ENCODE peak calls at places on chromosome 15, in ten cellular contexts. N is uterus, H is body of pancreas, G is ovary, B is Peyer's patch, Z is esophagus squamous epithelium, Q is heart left ventricle, W is stomach, V is adrenal gland, Y is K562. U is an unnamed sample. For H3K4me1, the result is how much of the 10 kb centered on the place peaks cover.

GRCh38 chr15:55234104-55234799 is 37.5 kb upstream of the RSL24D1 start:
- DNase-seq in N (no peak), H (no peak), G (no peak), B (no peak), Z (no peak), Q (no peak), W (no peak), V (no peak), Y (no peak), U (no peak)

GRCh38 chr15:75043509-75044257 is 20.3 kb downstream of the PPCDC start:
- DNase-seq in N (peak), H (peak), G (peak), B (peak), Z (peak), Q (peak), W (peak), V (peak), Y (peak), U (peak)

GRCh38 chr15:82810863-82811421 is 1.5 kb downstream of the WHAMM start:
- DNase-seq in N (no peak), H (no peak), G (no peak), B (no peak), Z (no peak), Q (no peak), W (no peak), V (no peak), Y (no peak), U (no peak)

GRCh38 chr15:28933710-28934445 is 48.1 kb downstream of the APBA2 start:
- DNase-seq in N (no peak), H (no peak), G (no peak), B (no peak), Z (no peak), Q (no peak), W (no peak), V (no peak), Y (peak), U (no peak)

GRCh38 chr15:22918056-22918455 is 62.1 kb downstream of the CYFIP1 start:
- DNase-seq in N (no peak), H (no peak), G (no peak), B (no peak), Z (no peak), Q (no peak), W (no peak), V (no peak), Y (no peak), U (no peak)

GRCh38 chr15:48939686-48940085 is 24.0 kb downstream of the SHC4 start:
- DNase-seq in N (no peak), H (no peak), G (no peak), B (no peak), Z (no peak), Q (no peak), W (no peak), V (peak), Y (no peak), U (no peak)

GRCh38 chr15:69478259-69478687 is 25.7 kb downstream of the RPLP1 start:
- DNase-seq in N (peak), H (peak), G (peak), B (no peak), Z (no peak), Q (peak), W (peak), V (peak), Y (peak), U (no peak)

GRCh38 chr15:85404922-85405293 is 24.5 kb downstream of the AKAP13 start:
- DNase-seq in N (no peak), H (no peak), G (no peak), B (no peak), Z (no peak), Q (no peak), W (no peak), V (no peak), Y (no peak), U (no peak)

GRCh38 chr15:80031841-80032240 is 27.6 kb upstream of the ZFAND6 start:
- DNase-seq in N (no peak), H (no peak), G (no peak), B (no peak), Z (no peak), Q (peak), W (no peak), V (no peak), Y (no peak), U (no peak)

DNA sequence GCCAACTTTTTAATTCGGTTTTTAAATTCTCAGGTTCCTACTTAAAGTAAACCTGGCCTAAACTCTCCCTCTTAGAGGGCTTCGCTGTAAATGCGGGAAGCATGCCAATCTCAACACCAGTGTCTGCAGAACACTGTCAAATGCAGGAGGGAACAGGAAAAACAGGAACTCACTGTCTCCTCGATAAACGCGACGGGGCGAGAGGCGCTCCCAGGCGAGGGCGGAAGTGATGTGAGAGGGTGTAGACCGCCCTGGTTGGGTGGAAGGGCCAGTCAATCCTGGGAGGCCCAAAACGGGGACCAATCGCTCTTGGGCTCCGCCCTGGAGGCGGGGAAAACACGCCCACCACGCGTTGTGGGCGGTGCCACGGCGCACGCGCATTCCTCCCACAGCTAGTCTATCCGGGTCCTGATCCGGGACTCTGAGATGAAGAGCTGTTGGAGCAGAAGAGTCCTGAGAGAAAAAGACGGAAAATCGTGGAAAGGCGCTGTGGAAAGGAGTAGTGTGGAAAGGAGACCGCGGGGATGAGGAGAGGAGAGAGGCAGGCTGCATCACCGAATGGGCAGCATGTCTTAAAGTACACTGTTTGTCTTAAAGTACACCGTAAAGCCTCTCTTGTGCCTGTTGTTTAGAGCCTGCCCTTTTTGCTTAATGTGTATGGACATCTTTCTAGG is 27.1 kb downstream of the SLC28A2 start:
- DNase-seq in N (peak), H (peak), G (peak), B (peak), Z (peak), Q (peak), W (peak), V (peak), Y (peak), U (peak)
- TF ChIP-seq POLR2A in N (peak), H (peak), G (peak), B (peak), Z (peak), Q (peak), W (no peak), V (peak), Y (peak), U (peak)

GRCh38 chr15:63599401-63600000 is 2.3 kb downstream of the FBXL22 start:
- DNase-seq in N (peak), H (peak), G (peak), B (peak), Z (peak), Q (peak), W (peak), V (peak), Y (no peak), U (peak)

GRCh38 chr15:63601727-63602185 is 4.6 kb downstream of the FBXL22 start:
- DNase-seq in N (no peak), H (peak), G (no peak), B (peak), Z (no peak), Q (no peak), W (no peak), V (no peak), Y (no peak), U (peak)

GRCh38 chr15:63601026-63601726 is 4.0 kb downstream of the FBXL22 start:
- DNase-seq in N (no peak), H (peak), G (no peak), B (peak), Z (no peak), Q (peak), W (no peak), V (peak), Y (no peak), U (peak)

GRCh38 chr15:63600001-63600645 is 2.9 kb downstream of the FBXL22 start:
- DNase-seq in N (no peak), H (peak), G (peak), B (no peak), Z (no peak), Q (peak), W (no peak), V (peak), Y (no peak), U (no peak)

GRCh38 chr15:63600646-63601025 is 3.4 kb downstream of the FBXL22 start:
- DNase-seq in N (peak), H (peak), G (peak), B (peak), Z (peak), Q (peak), W (peak), V (peak), Y (no peak), U (peak)
- H3K4me1 ChIP-seq in N (under half), H (under half), G (under half), B (under half), Z (under half), Q (under half), W (under half), V (under half), Y (under half), U (half or more)

GRCh38 chr15:39920510-39921273 is 626 bp upstream of the GPR176 start:
- DNase-seq in N (peak), H (peak), G (peak), B (peak), Z (peak), Q (peak), W (peak), V (peak), Y (peak), U (no peak)
- TF ChIP-seq POLR2A in N (peak), H (peak), G (peak), B (peak), Z (peak), Q (peak), W (no peak), V (peak), Y (peak), U (no peak)

DNA sequence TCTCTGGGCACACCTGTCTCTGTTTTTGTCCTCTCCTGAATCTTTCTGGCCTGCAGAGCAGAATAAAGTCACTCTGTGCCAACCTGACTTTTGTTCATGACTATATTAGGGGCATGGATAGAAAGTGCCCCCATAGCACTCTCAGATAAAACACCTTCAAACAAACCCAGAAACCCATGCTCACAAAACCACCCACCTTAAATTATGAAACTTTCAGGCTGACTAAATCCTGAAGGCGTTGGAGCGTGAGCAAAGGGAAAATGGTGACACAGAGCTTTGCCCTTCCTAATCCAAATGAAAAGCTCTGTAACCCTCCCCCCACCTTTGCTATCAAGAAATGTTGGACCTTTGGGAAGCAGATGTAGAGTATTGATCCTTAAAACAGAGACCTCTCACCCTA is 138.9 kb downstream of the IGF1R start:
- DNase-seq in N (no peak), H (no peak), G (no peak), B (no peak), Z (no peak), Q (no peak), W (no peak), V (no peak), Y (no peak), U (no peak)
- H3K4me1 ChIP-seq in N (under half), H (half or more), G (under half), B (under half), Z (under half), Q (under half), W (under half), V (under half), Y (under half), U (under half)

DNA sequence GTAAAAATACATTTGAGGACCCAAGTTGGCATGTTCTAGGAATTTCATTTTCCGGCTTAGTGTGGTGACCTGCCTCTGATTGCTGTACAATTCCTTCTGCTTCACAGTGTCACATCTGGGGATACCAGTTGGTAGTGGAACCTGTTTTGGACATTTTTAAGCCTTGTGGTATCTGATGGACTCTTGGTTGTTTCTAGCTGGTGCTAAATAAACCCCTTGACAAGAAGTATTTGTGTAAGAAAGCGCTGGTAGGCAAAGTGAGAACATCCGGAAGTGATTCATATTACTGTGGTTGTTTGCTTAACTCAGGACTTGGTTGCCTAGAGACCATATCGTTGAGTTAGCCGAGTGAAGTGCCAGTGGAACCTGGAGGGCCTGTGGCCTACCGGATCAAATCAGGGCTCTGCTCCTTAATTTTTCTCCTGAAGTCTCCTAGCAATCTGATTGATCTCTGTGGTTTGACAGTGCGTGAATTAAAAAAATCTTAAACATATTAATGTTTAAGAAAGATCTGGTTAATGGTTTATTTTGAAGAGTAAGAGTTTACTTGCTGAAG is 12.8 kb downstream of the IQGAP1 start:
- DNase-seq in N (peak), H (peak), G (peak), B (peak), Z (peak), Q (peak), W (peak), V (peak), Y (peak), U (no peak)
- TF ChIP-seq POLR2A in N (peak), H (no peak), G (no peak), B (peak), Z (no peak), Q (peak), W (no peak), V (no peak), Y (no peak), U (no peak)

GRCh38 chr15:100722551-100723322 is 120.3 kb downstream of the ASB7 start:
- DNase-seq in N (no peak), H (no peak), G (no peak), B (no peak), Z (no peak), Q (no peak), W (no peak), V (no peak), Y (no peak), U (peak)

GRCh38 chr15:100726070-100726420 is 123.7 kb downstream of the ASB7 start:
- DNase-seq in N (no peak), H (no peak), G (no peak), B (no peak), Z (no peak), Q (no peak), W (no peak), V (no peak), Y (no peak), U (no peak)

GRCh38 chr15:100725121-100726069 is 123.0 kb downstream of the ASB7 start:
- DNase-seq in N (peak), H (no peak), G (no peak), B (no peak), Z (no peak), Q (no peak), W (no peak), V (no peak), Y (no peak), U (peak)

GRCh38 chr15:100721758-100722550 is 119.6 kb downstream of the ASB7 start:
- DNase-seq in N (peak), H (peak), G (peak), B (peak), Z (no peak), Q (peak), W (peak), V (peak), Y (no peak), U (peak)

DNA sequence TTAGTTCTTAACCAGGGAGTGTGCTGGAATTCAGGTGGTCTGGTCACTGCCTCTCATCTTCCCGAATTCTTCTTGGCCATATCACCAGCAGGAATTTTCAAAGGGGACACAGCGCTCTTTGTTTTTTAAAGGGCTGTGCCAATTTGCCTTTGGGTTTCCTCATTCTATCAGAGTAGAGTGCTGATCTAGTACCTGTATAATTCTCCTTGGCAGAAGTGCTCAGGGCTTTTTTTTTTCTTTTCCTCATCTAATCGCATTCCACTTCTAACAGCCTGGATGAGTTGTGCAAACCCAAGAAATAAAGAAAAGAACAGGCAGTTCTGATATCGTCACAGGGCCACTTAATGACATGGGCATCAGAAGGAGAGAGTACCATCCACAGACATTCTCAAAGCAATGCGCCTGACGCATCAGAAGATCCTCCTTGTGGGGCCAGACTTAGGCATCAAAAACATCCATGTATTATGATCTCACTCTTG is 121.0 kb downstream of the ASB7 start:
- DNase-seq in N (no peak), H (no peak), G (no peak), B (no peak), Z (no peak), Q (no peak), W (no peak), V (no peak), Y (no peak), U (no peak)
- H3K4me1 ChIP-seq in N (under half), H (half or more), G (under half), B (under half), Z (under half), Q (under half), W (under half), V (under half), Y (under half), U (under half)

DNA sequence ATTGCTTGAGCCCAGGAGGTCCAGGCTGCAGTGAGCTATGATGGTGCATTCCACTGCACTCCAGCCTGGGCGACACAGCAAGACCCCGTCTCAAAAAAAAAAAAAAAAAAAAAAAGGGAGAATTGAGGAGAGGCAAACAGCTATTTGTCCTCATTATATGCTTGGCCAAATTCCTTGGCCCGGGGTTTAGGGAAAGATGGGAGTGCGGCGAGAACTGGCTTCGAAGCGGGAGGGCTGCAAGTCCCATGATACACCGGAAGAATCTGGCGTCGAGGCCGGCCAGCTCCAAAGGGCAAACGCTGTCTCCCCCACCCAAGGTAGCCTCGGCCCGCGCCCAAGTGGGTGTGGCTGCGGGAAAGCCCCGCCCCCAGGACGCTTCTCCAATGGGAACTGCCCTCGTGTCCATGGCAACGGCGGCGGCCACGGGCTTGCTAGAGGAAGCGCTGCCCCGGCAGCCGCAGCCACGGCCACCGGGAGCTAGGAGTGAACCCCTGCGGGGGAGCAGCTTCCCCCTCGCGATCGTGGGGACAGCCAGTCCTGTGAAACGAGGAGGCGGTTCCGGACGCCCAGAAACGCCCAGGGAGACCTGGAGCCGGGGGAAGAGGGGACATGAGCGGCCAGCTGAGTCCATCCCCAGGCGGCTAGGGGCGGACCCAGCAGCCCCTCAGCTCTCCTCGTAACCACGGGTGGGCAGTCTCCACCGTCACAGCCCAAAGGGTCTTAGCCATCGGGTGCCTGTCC is at the start of gene TTLL13:
- DNase-seq in N (peak), H (peak), G (peak), B (peak), Z (peak), Q (peak), W (peak), V (peak), Y (peak), U (peak)
- TF ChIP-seq POLR2A in N (no peak), H (peak), G (peak), B (peak), Z (no peak), Q (peak), W (no peak), V (no peak), Y (peak), U (no peak)

GRCh38 chr15:63056843-63057242 is 14.3 kb downstream of the TPM1 start:
- DNase-seq in N (peak), H (peak), G (peak), B (no peak), Z (no peak), Q (peak), W (peak), V (peak), Y (no peak), U (no peak)

GRCh38 chr15:63052961-63053698 is 10.6 kb downstream of the TPM1 start:
- DNase-seq in N (peak), H (peak), G (peak), B (no peak), Z (no peak), Q (peak), W (peak), V (peak), Y (no peak), U (no peak)

GRCh38 chr15:63054985-63055384 is 12.4 kb downstream of the TPM1 start:
- DNase-seq in N (no peak), H (no peak), G (no peak), B (no peak), Z (no peak), Q (no peak), W (no peak), V (no peak), Y (no peak), U (no peak)

GRCh38 chr15:63052128-63052826 is 9.7 kb downstream of the TPM1 start:
- DNase-seq in N (no peak), H (no peak), G (no peak), B (no peak), Z (no peak), Q (no peak), W (no peak), V (no peak), Y (no peak), U (no peak)

DNA sequence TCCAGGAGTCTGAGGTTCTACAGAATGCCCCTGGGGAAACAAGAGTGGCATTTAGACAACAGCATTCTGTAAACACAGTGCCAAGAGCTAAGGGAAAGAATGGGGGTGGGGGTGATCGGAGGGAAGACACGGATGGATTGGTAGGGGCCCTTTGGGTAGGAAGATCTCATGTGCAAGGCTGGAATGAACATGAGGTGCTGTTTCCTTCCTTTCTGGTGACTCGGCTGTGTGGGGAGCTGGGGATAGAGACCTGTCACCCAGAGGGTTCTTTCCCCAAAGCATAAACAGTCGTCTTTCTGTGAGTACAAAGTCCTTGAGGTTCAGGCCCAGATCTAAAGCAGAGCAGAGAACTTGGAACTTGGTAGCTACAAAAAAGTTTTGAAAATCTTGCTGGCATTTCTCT is 11.7 kb downstream of the TPM1 start:
- DNase-seq in N (no peak), H (no peak), G (no peak), B (no peak), Z (no peak), Q (no peak), W (no peak), V (no peak), Y (no peak), U (no peak)
- H3K4me1 ChIP-seq in N (under half), H (half or more), G (under half), B (under half), Z (under half), Q (half or more), W (under half), V (half or more), Y (under half), U (half or more)